ENCODE peak calls at places on chromosome 11, in four cellular contexts. Q is OCI-LY7, P is GM23248, S is HCT116. A is an unnamed sample. For H3K9me2, the result is how much of the 10 kb centered on the place peaks cover.

GRCh38 chr11:44680982-44681597 is 45.7 kb upstream of the TSPAN18 start:
- DNase-seq in Q (no peak), S (no peak), P (peak), A (peak)

GRCh38 chr11:86176165-86176884 is 68.2 kb upstream of the EED start:
- DNase-seq in P (peak), Q (no peak), S (no peak), A (no peak)

GRCh38 chr11:41578421-41579047 is 119.1 kb upstream of the LRRC4C start:
- DNase-seq in Q (no peak), S (no peak), P (no peak), A (peak)

GRCh38 chr11:43736502-43737193 is 56.1 kb downstream of the HSD17B12 start:
- DNase-seq in P (peak), Q (no peak), S (no peak), A (no peak)

GRCh38 chr11:133966924-133967598 is 10.3 kb upstream of the IGSF9B start:
- DNase-seq in S (no peak), Q (no peak), P (peak), A (no peak)

GRCh38 chr11:103257360-103257759 is 148.1 kb downstream of the DYNC2H1 start:
- DNase-seq in S (peak), P (peak), Q (no peak), A (no peak)

GRCh38 chr11:46489668-46490560 is 98.3 kb upstream of the CHRM4 start:
- DNase-seq in P (peak), S (peak), Q (peak), A (peak)

GRCh38 chr11:82899191-82899820 is 924 bp downstream of the PRCP start:
- DNase-seq in P (peak), S (no peak), Q (peak), A (no peak)

GRCh38 chr11:123429851-123430735 is at the start of gene GRAMD1B:
- DNase-seq in Q (no peak), S (no peak), P (peak), A (peak)

GRCh38 chr11:130802567-130802966 is 113.7 kb downstream of the SNX19 start:
- DNase-seq in S (no peak), P (no peak), Q (no peak), A (no peak)

GRCh38 chr11:11416502-11416901 is 63.5 kb upstream of the CSNK2A3 start:
- DNase-seq in S (no peak), Q (no peak), P (peak), A (no peak)

GRCh38 chr11:69646493-69647201 is 5.7 kb downstream of the CCND1 start:
- DNase-seq in S (no peak), P (peak), Q (no peak), A (no peak)

GRCh38 chr11:114281388-114281956 is 14.7 kb upstream of the NNMT start:
- DNase-seq in S (no peak), Q (no peak), P (no peak), A (no peak)

GRCh38 chr11:120024046-120024445 is 113.9 kb downstream of the TRIM29 start:
- DNase-seq in S (no peak), Q (no peak), P (no peak), A (no peak)

GRCh38 chr11:74327076-74327475 is 15.6 kb upstream of the P4HA3 start:
- DNase-seq in P (no peak), Q (no peak), S (no peak), A (no peak)

GRCh38 chr11:77589181-77589520 is 602 bp upstream of the AQP11 start:
- DNase-seq in S (no peak), P (no peak), Q (no peak), A (no peak)

GRCh38 chr11:96204721-96205459 is 138.1 kb downstream of the MAML2 start:
- DNase-seq in S (no peak), P (no peak), Q (no peak), A (peak)

GRCh38 chr11:10540546-10540914 is 457 bp downstream of the RNF141 start:
- DNase-seq in P (no peak), S (no peak), Q (peak), A (peak)

GRCh38 chr11:94511932-94512781 is at the start of gene C11orf97:
- DNase-seq in P (peak), S (no peak), Q (no peak), A (peak)

GRCh38 chr11:100759106-100759505 is 72.0 kb downstream of the ARHGAP42 start:
- DNase-seq in S (no peak), P (no peak), Q (no peak), A (no peak)

GRCh38 chr11:129577986-129578385 is 202.3 kb downstream of the BARX2 start:
- DNase-seq in Q (no peak), S (no peak), P (no peak), A (no peak)

GRCh38 chr11:112617977-112618829 is 343.0 kb upstream of the NCAM1 start:
- DNase-seq in P (no peak), S (no peak), Q (no peak), A (no peak)

GRCh38 chr11:59557940-59558643 is 46.8 kb downstream of the OR4D9 start:
- DNase-seq in S (no peak), Q (no peak), P (no peak), A (no peak)

GRCh38 chr11:112087212-112087611 is 539 bp downstream of the SDHD start:
- DNase-seq in P (peak), Q (peak), S (no peak), A (peak)

GRCh38 chr11:128482512-128483191 is 104.7 kb downstream of the ETS1 start:
- DNase-seq in Q (no peak), S (no peak), P (peak), A (no peak)
- TF ChIP-seq EZH2phosphoT487 in Q (no peak), S (no peak), P (no peak), A (no peak)

DNA sequence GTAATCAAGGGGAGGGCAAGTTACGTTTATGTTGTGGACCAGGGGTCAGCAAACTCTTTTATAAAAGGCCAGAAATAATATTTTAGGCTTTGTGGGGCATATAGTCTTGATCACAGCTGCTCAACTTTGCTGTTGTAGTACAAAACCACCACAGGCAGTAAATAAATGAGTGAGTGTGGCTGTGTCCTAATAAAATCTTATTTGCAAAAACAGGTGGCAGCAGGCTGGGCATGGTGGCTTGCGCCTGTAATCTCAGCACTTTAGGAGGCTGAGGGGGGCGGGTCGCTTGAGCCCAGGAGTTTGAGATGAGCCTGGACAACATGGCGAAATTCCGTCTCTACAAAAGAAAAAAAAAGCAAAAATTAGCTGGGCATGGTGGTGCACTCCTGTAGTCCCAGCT is 57.9 kb upstream of the NUP160 start:
- DNase-seq in S (no peak), Q (no peak), P (no peak), A (no peak)
- H3K9me2 ChIP-seq in S (under half), Q (under half), P (under half), A (under half)

GRCh38 chr11:132158091-132158490 is 787.7 kb downstream of the NTM start:
- DNase-seq in P (peak), Q (peak), S (no peak), A (no peak)
- TF ChIP-seq EZH2phosphoT487 in P (no peak), Q (no peak), S (no peak), A (no peak)

GRCh38 chr11:62753736-62754603 is at the start of gene ZBTB3:
- DNase-seq in Q (peak), S (peak), P (peak), A (peak)
- H3K9me2 ChIP-seq in Q (under half), S (under half), P (under half), A (under half)

GRCh38 chr11:127600674-127601073 is 600.1 kb upstream of the KIRREL3 start:
- DNase-seq in Q (no peak), S (no peak), P (no peak), A (no peak)
- TF ChIP-seq EZH2phosphoT487 in Q (no peak), S (no peak), P (no peak), A (no peak)

GRCh38 chr11:132898676-132899075 is 633.6 kb downstream of the OPCML start:
- DNase-seq in Q (no peak), S (no peak), P (no peak), A (no peak)
- H3K9me2 ChIP-seq in Q (under half), S (under half), P (under half), A (under half)

DNA sequence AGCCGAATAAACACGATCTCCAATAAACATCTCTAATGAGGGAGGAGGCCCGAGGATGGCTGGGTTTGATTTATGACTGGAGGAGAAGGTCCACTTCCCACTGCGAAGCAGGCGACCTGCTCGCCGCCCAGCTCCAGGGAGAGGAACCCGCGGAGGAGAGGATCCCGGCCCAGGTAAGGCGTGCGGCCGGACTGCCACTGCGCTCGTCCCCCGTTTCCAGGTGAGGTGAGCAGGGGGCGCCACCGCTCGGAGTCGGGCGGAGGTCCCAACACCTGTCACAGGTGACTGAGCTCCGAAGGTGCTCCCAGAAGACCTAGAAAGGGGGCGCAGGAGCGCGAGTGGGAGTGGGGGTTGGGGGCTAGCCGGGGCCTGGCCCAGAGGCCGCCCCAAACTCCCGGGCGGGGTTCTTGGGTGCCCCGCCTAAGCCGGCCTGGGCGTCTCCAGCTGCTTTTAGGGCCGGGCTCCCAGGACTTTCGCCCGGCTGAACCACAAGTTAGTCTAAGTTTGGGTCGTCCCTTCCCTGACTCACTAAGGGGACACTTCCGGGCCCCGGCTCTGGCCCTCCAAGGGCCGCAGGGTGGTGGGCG is 5.4 kb upstream of the PAX6 start:
- DNase-seq in Q (no peak), S (no peak), P (no peak), A (no peak)
- TF ChIP-seq EZH2phosphoT487 in Q (no peak), S (no peak), P (no peak), A (no peak)

A was measured in MM.1S.